ENCODE peak calls at places on chromosomes 6 and 20, in four cellular contexts. Z is hepatocyte, S is cardiac muscle cell, H is fibroblast of pulmonary artery. L is an unnamed sample.

GRCh38 chr6:165135889-165136288 is 173.5 kb downstream of the C6orf118 start:
- DNase-seq in Z (no peak), S (no peak), H (no peak), L (no peak)

GRCh38 chr6:132167966-132168365 is 216.8 kb upstream of the CCN2 start:
- DNase-seq in Z (no peak), S (no peak), H (no peak), L (no peak)

GRCh38 chr6:4162345-4162744 is 27.0 kb upstream of the ECI2 start:
- DNase-seq in Z (no peak), S (no peak), H (no peak), L (no peak)

GRCh38 chr6:113642390-113642713 is 214.8 kb upstream of the MARCKS start:
- DNase-seq in Z (no peak), S (no peak), H (no peak), L (no peak)

GRCh38 chr20:16922834-16923233 is 174.7 kb downstream of the OTOR start:
- DNase-seq in Z (peak), S (no peak), H (peak), L (no peak)

GRCh38 chr6:11876934-11877433 is 98.4 kb upstream of the ADTRP start:
- DNase-seq in Z (no peak), S (no peak), H (no peak), L (no peak)

GRCh38 chr6:84280030-84280429 is 52.6 kb upstream of the CEP162 start:
- DNase-seq in Z (no peak), S (no peak), H (no peak), L (no peak)

GRCh38 chr20:6665161-6665560 is 102.3 kb upstream of the BMP2 start:
- DNase-seq in Z (no peak), S (no peak), H (no peak), L (no peak)

GRCh38 chr6:90026216-90026615 is 131.9 kb downstream of the GJA10 start:
- DNase-seq in Z (no peak), S (no peak), H (no peak), L (no peak)

GRCh38 chr6:169339731-169340314 is 86.2 kb upstream of the THBS2 start:
- DNase-seq in Z (peak), S (no peak), H (no peak), L (no peak)

GRCh38 chr6:145968051-145968450 is 3.9 kb upstream of the SHPRH start:
- DNase-seq in Z (no peak), S (no peak), H (no peak), L (no peak)

GRCh38 chr20:31547017-31547675 is 32.9 kb downstream of the HM13 start:
- DNase-seq in Z (peak), S (peak), H (peak), L (peak)

GRCh38 chr6:40436685-40437604 is 150.2 kb downstream of the LRFN2 start:
- DNase-seq in Z (no peak), S (no peak), H (no peak), L (no peak)

GRCh38 chr20:41533537-41534136 is 84.5 kb downstream of the CHD6 start:
- DNase-seq in Z (no peak), S (no peak), H (no peak), L (no peak)

GRCh38 chr20:33392016-33392415 is 9.3 kb downstream of the CDK5RAP1 start:
- DNase-seq in Z (peak), S (peak), H (no peak), L (no peak)

GRCh38 chr20:58081842-58082241 is 146.6 kb downstream of the ANKRD60 start:
- DNase-seq in Z (no peak), S (no peak), H (peak), L (no peak)

GRCh38 chr20:39473533-39473932 is 511.4 kb downstream of the DHX35 start:
- DNase-seq in Z (no peak), S (no peak), H (no peak), L (no peak)

GRCh38 chr6:37473364-37474095 is 26.2 kb downstream of the CCDC167 start:
- DNase-seq in Z (no peak), S (no peak), H (peak), L (no peak)

GRCh38 chr6:158640519-158640918 is 4.0 kb downstream of the DYNLT1 start:
- DNase-seq in Z (no peak), S (no peak), H (no peak), L (no peak)

GRCh38 chr6:108621117-108621516 is 60.4 kb downstream of the FOXO3 start:
- DNase-seq in Z (no peak), S (no peak), H (peak), L (no peak)

GRCh38 chr6:169246445-169246844 is 7.2 kb downstream of the THBS2 start:
- DNase-seq in Z (no peak), S (no peak), H (no peak), L (no peak)

GRCh38 chr6:34671801-34672656 is 24.5 kb downstream of the ILRUN start:
- DNase-seq in Z (no peak), S (no peak), H (peak), L (peak)

GRCh38 chr20:39605908-39606307 is 643.8 kb downstream of the DHX35 start:
- DNase-seq in Z (no peak), S (no peak), H (no peak), L (no peak)

GRCh38 chr6:134577998-134578397 is 260.1 kb upstream of the SGK1 start:
- DNase-seq in Z (no peak), S (peak), H (peak), L (no peak)

GRCh38 chr6:43985329-43985728 is 141.9 kb downstream of the MRPL14 start:
- DNase-seq in Z (no peak), S (no peak), H (no peak), L (no peak)

GRCh38 chr6:55034752-55035151 is 139.6 kb upstream of the HCRTR2 start:
- DNase-seq in Z (no peak), S (no peak), H (no peak), L (no peak)

GRCh38 chr6:13523826-13524622 is 36.6 kb upstream of the GFOD1 start:
- DNase-seq in Z (no peak), S (peak), H (no peak), L (no peak)

GRCh38 chr20:11333634-11334033 is 584.1 kb upstream of the BTBD3 start:
- DNase-seq in Z (no peak), S (no peak), H (no peak), L (no peak)

GRCh38 chr20:24479595-24479994 is 10.2 kb downstream of the SYNDIG1 start:
- DNase-seq in Z (no peak), S (no peak), H (no peak), L (no peak)

GRCh38 chr20:11880694-11881093 is 37.0 kb upstream of the BTBD3 start:
- DNase-seq in Z (no peak), S (no peak), H (no peak), L (no peak)

GRCh38 chr20:39588148-39588757 is 626.1 kb downstream of the DHX35 start:
- DNase-seq in Z (no peak), S (no peak), H (no peak), L (no peak)

GRCh38 chr6:104226798-104227444 is 632.8 kb downstream of the HACE1 start:
- DNase-seq in Z (no peak), S (peak), H (no peak), L (no peak)

GRCh38 chr20:10672579-10673127 is 1.1 kb downstream of the JAG1 start:
- DNase-seq in Z (peak), S (peak), H (peak), L (no peak)

GRCh38 chr20:53581444-53582311 is 12.0 kb downstream of the ZNF217 start:
- DNase-seq in Z (no peak), S (no peak), H (no peak), L (peak)

GRCh38 chr6:113980937-113981554 is 10.1 kb upstream of the HDAC2 start:
- DNase-seq in Z (peak), S (peak), H (peak), L (peak)

GRCh38 chr20:5788385-5788895 is 38.2 kb downstream of the SHLD1 start:
- DNase-seq in Z (peak), S (peak), H (peak), L (peak)

GRCh38 chr6:97656236-97656635 is 373.2 kb upstream of the MMS22L start:
- DNase-seq in Z (no peak), S (peak), H (no peak), L (no peak)

GRCh38 chr20:46199198-46199597 is 81.1 kb downstream of the CD40 start:
- DNase-seq in Z (no peak), S (peak), H (no peak), L (no peak)
- H3K4me3 ChIP-seq in Z (no peak), S (no peak), H (no peak), L (no peak)

GRCh38 chr6:45685076-45685475 is 307.3 kb upstream of the SUPT3H start:
- DNase-seq in Z (no peak), S (no peak), H (no peak), L (no peak)
- H3K4me3 ChIP-seq in Z (no peak), S (no peak), H (no peak), L (no peak)

DNA sequence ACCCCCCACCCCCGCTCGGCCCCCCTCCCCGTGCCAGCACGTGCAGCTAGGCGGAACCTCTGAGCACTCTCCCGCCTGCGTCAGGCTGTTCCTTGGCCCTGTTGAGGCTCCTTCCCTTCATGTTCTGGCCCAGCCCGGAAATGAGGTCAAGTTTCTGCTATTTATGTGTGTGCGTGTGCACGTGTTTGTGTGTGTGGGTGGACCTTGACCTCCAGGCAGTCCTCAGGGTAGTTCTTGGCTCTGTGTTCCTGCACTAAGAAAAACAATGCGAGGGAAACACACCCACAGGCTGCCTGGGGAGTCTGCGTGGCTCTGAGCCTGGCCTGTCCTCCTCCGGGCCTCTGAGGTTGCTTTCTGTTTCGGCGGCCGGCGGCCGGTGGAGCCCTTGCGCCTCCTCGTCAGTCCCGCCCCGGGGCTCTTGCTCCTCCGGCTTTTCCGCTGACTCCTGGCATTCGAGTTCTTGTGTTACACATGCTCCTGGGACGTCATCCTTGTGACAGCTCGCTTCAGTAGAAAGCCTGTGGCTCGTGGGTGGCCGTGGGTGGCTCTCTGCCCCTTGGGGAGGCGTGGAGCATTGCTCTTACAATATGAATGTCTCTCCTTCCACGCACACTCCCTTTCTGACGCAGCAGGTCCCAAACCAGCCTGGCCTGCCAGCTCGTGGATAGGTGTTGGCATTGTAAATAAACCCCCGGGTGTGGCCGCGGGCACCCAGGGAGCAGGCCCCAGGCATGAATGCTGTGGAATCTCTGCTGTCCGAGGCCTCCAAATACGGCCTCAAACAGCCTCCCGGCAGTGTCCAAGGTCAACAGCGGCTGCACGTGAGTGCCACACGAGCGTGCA is 10.0 kb downstream of the SLCO4A1 start:
- DNase-seq in Z (peak), S (peak), H (peak), L (peak)
- H3K4me3 ChIP-seq in Z (no peak), S (no peak), H (peak), L (peak)

DNA sequence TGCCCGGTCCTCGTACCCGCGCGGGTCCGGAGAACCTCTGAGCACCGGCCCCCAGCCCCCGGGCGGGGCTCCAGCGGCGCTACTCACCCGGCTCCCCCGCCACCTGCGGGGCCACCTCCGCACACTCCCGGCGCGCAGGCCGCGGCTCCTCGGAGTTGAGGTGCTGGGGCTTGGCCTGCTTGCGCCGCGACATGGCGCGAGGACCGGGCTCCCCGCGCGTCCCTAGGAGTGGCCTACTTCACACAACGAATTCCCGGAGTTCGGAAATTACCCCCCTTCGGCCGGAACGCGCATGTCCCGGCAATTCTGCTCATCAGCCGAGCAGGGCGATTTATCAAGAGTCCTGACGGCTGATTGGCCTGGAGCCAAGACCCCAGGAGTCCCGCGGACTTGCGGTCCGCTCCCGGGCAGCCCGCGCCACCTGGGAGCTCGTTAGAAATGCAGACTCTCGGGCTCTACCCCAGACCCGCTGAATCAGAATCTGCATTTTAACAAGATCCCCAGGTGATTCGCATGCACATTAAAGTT is 86.5 kb downstream of the ZFP64 start:
- DNase-seq in Z (peak), S (peak), H (peak), L (no peak)
- H3K4me3 ChIP-seq in Z (peak), S (peak), H (peak), L (no peak)

GRCh38 chr6:42349753-42350573 is 101.8 kb downstream of the TRERF1 start:
- DNase-seq in Z (peak), S (no peak), H (no peak), L (no peak)
- H3K4me3 ChIP-seq in Z (no peak), S (no peak), H (no peak), L (no peak)

GRCh38 chr6:2861071-2861821 is 19.6 kb upstream of the SERPINB1 start:
- DNase-seq in Z (no peak), S (no peak), H (no peak), L (no peak)
- H3K4me3 ChIP-seq in Z (no peak), S (no peak), H (no peak), L (peak)

GRCh38 chr6:65072500-65072899 is 634.5 kb downstream of the EYS start:
- DNase-seq in Z (no peak), S (no peak), H (no peak), L (no peak)
- H3K4me3 ChIP-seq in Z (no peak), S (no peak), H (no peak), L (no peak)

GRCh38 chr20:63446174-63447024 is 26.1 kb downstream of the KCNQ2 start:
- DNase-seq in Z (peak), S (no peak), H (no peak), L (no peak)
- H3K4me3 ChIP-seq in Z (no peak), S (no peak), H (no peak), L (no peak)

DNA sequence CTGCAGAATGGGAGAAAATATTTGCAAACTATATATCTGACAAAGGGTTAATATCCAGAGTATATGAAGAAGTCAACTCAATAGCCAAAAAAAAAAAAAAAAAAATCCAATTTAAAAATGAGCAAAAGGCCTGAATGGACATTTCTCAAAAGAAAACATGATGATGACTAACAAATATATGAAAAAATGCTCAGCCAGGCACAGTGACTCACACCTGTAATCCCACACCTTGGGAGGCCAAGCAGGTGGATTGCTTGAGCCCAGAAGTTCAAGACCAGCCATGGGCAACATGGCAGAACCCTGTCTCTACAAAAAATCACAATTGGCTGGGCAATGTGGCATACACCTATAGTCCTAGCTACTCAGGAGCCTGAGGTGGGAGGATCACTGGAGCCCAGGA is 2.1 kb upstream of the ECHDC1 start:
- DNase-seq in Z (no peak), S (no peak), H (no peak), L (no peak)
- H3K4me3 ChIP-seq in Z (no peak), S (no peak), H (no peak), L (no peak)